ENCODE peak calls at places on chromosomes 13 and 19, in five cellular contexts. One of them, this sample, is unnamed.

GRCh38 chr19:19866599-19867248 is 1.0 kb downstream of the ZNF253 start:
- DNase-seq in neural crest cell: peak
- DNase-seq in lower lobe of right lung: no peak
- DNase-seq in cardiac fibroblast: peak
- DNase-seq in nephron progenitor cell: peak
- DNase-seq in this sample: peak

GRCh38 chr13:66532146-66532545 is 698.0 kb downstream of the PCDH9 start:
- DNase-seq in nephron progenitor cell: no peak
- DNase-seq in neural crest cell: no peak
- DNase-seq in lower lobe of right lung: no peak
- DNase-seq in cardiac fibroblast: peak
- DNase-seq in this sample: no peak

GRCh38 chr13:68185767-68186166 is 955.6 kb upstream of the PCDH9 start:
- DNase-seq in nephron progenitor cell: no peak
- DNase-seq in cardiac fibroblast: peak
- DNase-seq in lower lobe of right lung: no peak
- DNase-seq in neural crest cell: no peak
- DNase-seq in this sample: no peak

GRCh38 chr19:41335467-41335866 is 18.3 kb downstream of the TGFB1 start:
- DNase-seq in cardiac fibroblast: no peak
- DNase-seq in neural crest cell: no peak
- DNase-seq in lower lobe of right lung: no peak
- DNase-seq in nephron progenitor cell: no peak
- DNase-seq in this sample: no peak

GRCh38 chr13:99702687-99703319 is 201.5 kb downstream of the TM9SF2 start:
- DNase-seq in cardiac fibroblast: no peak
- DNase-seq in neural crest cell: no peak
- DNase-seq in lower lobe of right lung: no peak
- DNase-seq in nephron progenitor cell: no peak
- DNase-seq in this sample: no peak

GRCh38 chr13:100112186-100112838 is 23.4 kb downstream of the PCCA start:
- DNase-seq in neural crest cell: no peak
- DNase-seq in lower lobe of right lung: no peak
- DNase-seq in cardiac fibroblast: no peak
- DNase-seq in nephron progenitor cell: no peak
- DNase-seq in this sample: no peak

GRCh38 chr13:44447783-44448182 is 74.2 kb downstream of the SERP2 start:
- DNase-seq in neural crest cell: no peak
- DNase-seq in cardiac fibroblast: no peak
- DNase-seq in lower lobe of right lung: no peak
- DNase-seq in nephron progenitor cell: no peak
- DNase-seq in this sample: no peak

GRCh38 chr13:50104493-50104892 is 89.2 kb downstream of the KCNRG start:
- DNase-seq in nephron progenitor cell: no peak
- DNase-seq in cardiac fibroblast: no peak
- DNase-seq in lower lobe of right lung: no peak
- DNase-seq in neural crest cell: no peak
- DNase-seq in this sample: no peak

GRCh38 chr13:45781553-45782326 is 69.8 kb downstream of the SIAH3 start:
- DNase-seq in cardiac fibroblast: peak
- DNase-seq in neural crest cell: no peak
- DNase-seq in nephron progenitor cell: no peak
- DNase-seq in lower lobe of right lung: no peak
- DNase-seq in this sample: no peak

GRCh38 chr19:48637948-48638830 is 1.0 kb upstream of the DBP start:
- DNase-seq in nephron progenitor cell: peak
- DNase-seq in lower lobe of right lung: peak
- DNase-seq in neural crest cell: peak
- DNase-seq in cardiac fibroblast: peak
- DNase-seq in this sample: peak

DNA sequence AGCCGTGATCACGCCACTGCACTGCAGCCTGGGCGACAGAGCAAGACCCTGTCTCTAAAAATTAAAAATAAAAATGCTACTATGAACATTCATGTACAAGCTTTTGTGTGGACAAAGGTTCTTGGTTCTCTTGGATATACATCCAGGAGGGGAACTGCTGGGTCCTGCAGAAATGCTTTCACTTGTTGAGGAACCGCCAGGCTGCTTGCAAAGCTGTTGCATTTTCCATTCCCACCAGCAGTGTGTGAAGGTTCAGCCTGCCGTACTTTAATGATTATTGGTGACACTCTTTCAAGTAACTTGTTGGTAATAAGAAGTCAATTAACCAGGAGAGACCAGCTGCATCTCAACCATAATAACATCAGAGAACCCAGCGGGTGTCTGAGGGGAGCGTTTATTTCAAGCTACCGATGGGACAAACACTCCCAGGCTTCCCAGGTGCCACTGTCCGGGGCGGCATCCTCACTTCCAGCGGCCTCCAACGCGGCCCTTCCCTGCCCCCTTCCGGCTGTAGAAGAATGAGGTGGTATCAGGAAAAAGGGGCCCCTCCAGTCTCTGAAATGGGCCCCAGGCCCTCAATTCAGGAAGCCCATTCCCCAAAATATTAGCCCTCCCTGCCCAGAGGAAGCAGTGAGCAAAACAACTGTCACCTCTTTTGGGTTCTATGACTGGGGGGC is 15.2 kb upstream of the PPP1R12C start:
- DNase-seq in neural crest cell: no peak
- DNase-seq in nephron progenitor cell: no peak
- DNase-seq in lower lobe of right lung: no peak
- DNase-seq in cardiac fibroblast: no peak
- DNase-seq in this sample: peak
- TF ChIP-seq CTCF in neural crest cell: peak
- TF ChIP-seq CTCF in nephron progenitor cell: no peak
- TF ChIP-seq CTCF in lower lobe of right lung: no peak
- TF ChIP-seq CTCF in cardiac fibroblast: no peak
- TF ChIP-seq CTCF in this sample: no peak

DNA sequence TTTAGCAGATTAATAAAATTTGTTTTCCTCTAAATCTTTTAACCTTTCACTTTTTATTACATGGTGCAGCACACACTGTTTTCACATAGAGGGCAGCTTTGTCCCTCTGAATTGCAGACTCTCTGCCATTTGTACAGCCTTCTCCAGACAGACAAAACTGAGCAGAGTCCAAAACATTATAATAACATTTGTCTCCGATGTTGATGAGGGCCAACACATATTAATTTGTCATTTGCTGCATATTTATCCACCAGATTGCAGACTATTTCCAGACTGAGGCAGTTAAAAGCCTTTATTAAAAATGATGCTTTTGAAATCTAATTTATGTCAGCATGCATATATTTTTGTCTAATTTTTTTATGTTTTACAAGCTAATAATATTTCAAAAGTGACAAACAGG is 1251.9 kb upstream of the SLC10A2 start:
- DNase-seq in cardiac fibroblast: peak
- DNase-seq in neural crest cell: no peak
- DNase-seq in lower lobe of right lung: no peak
- DNase-seq in nephron progenitor cell: no peak
- DNase-seq in this sample: no peak
- TF ChIP-seq CTCF in cardiac fibroblast: peak
- TF ChIP-seq CTCF in neural crest cell: peak
- TF ChIP-seq CTCF in lower lobe of right lung: no peak
- TF ChIP-seq CTCF in nephron progenitor cell: peak
- TF ChIP-seq CTCF in this sample: no peak

DNA sequence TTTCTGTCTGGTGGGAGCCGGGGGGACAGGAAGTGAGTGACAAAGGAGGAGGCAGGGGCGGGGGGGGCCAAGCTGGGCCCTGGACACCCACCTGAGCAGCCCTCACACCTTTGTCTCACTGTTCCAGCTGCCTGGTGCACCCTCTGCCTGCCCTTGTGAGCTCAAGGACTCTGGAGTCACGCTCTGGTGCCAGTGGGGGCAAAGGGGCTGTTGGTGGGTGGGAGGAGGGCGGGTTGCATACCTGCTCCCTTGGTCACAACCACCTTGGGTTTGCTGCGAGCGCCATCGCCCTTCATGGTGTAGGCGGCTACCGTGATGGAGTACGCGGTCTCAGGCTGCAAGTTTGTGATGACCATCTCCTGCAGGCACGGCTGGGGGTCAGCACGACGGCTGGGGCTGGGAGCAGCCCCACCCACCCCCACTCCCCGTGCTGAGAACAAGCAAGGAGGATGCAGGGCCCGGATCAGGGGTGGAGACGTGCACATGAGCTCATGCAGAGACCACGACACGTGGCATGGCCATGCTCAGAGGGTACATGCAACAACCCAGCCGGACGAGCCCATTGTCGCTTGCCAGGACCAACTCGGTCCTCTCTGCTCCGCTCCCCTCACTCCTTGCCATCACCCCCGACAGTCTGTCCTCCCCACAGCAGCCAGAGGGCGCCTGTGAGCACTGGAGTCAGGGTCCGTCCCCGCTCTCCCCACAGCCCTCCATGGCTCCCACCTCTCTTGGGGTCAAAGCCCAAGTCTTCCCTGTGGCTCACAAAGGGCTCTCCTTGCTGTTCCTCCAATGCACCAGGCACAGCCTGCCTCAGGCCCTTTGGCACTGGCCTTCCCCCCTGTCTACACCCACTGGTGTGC is 114.9 kb downstream of the PTPRS start:
- DNase-seq in nephron progenitor cell: peak
- DNase-seq in neural crest cell: peak
- DNase-seq in cardiac fibroblast: no peak
- DNase-seq in lower lobe of right lung: no peak
- DNase-seq in this sample: no peak
- TF ChIP-seq CTCF in nephron progenitor cell: peak
- TF ChIP-seq CTCF in neural crest cell: peak
- TF ChIP-seq CTCF in cardiac fibroblast: peak
- TF ChIP-seq CTCF in lower lobe of right lung: peak
- TF ChIP-seq CTCF in this sample: peak

GRCh38 chr19:46049597-46049996 is 8.8 kb upstream of the IGFL4 start:
- DNase-seq in nephron progenitor cell: no peak
- DNase-seq in cardiac fibroblast: no peak
- DNase-seq in lower lobe of right lung: no peak
- DNase-seq in neural crest cell: no peak
- DNase-seq in this sample: no peak
- TF ChIP-seq CTCF in nephron progenitor cell: no peak
- TF ChIP-seq CTCF in cardiac fibroblast: no peak
- TF ChIP-seq CTCF in lower lobe of right lung: no peak
- TF ChIP-seq CTCF in neural crest cell: peak
- TF ChIP-seq CTCF in this sample: peak